ENCODE peak calls at places on chromosomes 4 and X, in five cellular contexts. R, X, N, S and H are unnamed samples.

GRCh38 chr4:21811576-21811975 is 137.0 kb downstream of the KCNIP4 start:
- DNase-seq in R (no peak), X (no peak), N (no peak), S (no peak), H (no peak)

GRCh38 chr4:79651516-79651915 is 243.5 kb upstream of the GK2 start:
- DNase-seq in R (no peak), X (peak), N (no peak), S (no peak), H (no peak)

GRCh38 chrX:56728321-56728720 is 722 bp upstream of the NBDY start:
- DNase-seq in R (no peak), X (no peak), N (no peak), S (no peak), H (no peak)

GRCh38 chrX:40012039-40012799 is 85.5 kb downstream of the BCOR start:
- DNase-seq in R (no peak), X (peak), N (no peak), S (peak), H (no peak)

GRCh38 chr4:54189140-54189539 is 40.0 kb upstream of the PDGFRA start:
- DNase-seq in R (no peak), X (no peak), N (no peak), S (no peak), H (no peak)

GRCh38 chrX:129781134-129782014 is 1.6 kb downstream of the SASH3 start:
- DNase-seq in R (no peak), X (no peak), N (peak), S (no peak), H (no peak)

GRCh38 chr4:125314676-125315570 is at the start of gene FAT4:
- DNase-seq in R (peak), X (peak), N (peak), S (peak), H (peak)

GRCh38 chr4:91113130-91113706 is 986.0 kb downstream of the CCSER1 start:
- DNase-seq in R (peak), X (no peak), N (peak), S (no peak), H (no peak)

GRCh38 chrX:47327902-47328301 is 42.5 kb upstream of the ZNF157 start:
- DNase-seq in R (no peak), X (no peak), N (no peak), S (no peak), H (no peak)

GRCh38 chr4:8682725-8683124 is 90.2 kb downstream of the CPZ start:
- DNase-seq in R (no peak), X (no peak), N (no peak), S (peak), H (no peak)
- TF ChIP-seq CTCF in R (no peak), X (no peak), N (no peak), S (no peak), H (no peak)

DNA sequence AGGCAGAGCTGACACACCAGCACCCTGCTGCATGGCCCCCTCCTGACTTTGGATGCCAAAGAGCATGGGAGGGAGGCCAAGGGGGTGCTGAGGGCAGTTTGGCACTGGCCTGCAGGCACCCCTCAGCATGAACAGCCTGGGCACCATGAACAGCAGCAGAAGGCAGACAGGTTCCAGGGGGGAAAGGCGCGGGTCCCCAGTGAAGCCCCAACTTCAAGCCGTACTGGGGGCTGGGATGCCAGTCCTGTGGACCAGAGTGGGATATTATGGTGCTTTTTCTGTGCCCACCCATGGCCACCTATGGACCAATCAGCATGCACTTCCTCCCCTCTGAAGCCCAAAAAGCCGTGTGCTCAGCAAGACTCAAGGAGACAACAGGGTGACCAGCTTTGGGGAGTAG is 389.9 kb downstream of the TEX13C start:
- DNase-seq in R (no peak), X (no peak), N (no peak), S (no peak), H (no peak)
- TF ChIP-seq CTCF in R (no peak), X (no peak), N (no peak), S (no peak), H (no peak)

DNA sequence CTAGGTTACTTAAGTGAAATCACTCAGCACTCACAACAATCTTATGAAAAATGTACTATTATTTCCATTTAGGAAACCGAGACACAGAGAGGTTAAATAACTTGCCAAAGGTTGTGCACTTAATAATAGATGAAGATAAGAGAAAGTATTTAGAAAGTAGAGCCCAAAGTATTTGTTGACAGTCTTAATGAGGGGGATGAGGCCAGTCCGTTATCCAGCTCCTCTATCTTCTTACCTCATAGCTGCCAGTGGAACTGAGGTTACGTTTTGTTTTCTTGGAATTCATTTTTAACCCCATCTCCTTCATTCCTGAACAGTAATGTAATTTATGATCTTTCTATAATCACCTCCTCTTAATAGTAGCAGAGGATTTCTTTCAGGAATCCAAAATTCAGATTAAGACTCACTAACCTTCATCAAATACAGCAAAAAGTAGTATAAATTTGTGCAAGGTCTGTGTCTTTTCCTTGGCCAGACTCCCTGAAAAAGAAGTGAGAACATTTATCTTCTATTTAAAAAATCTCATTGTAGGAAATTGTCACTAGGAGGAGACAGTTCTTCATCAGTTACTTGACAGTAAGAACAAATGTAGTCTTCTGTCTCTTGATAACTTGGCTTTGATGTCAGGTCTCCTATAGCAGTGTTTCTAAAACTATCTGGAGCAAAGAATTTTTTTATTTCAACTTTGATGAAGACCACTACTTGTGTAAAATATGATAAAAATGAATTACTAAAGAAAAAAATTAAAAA is 35.5 kb downstream of the F8 start:
- DNase-seq in R (no peak), X (no peak), N (no peak), S (no peak), H (no peak)
- TF ChIP-seq CTCF in R (peak), X (no peak), N (peak), S (no peak), H (no peak)

GRCh38 chr4:40303751-40304150 is 31.4 kb upstream of the CHRNA9 start:
- DNase-seq in R (no peak), X (no peak), N (no peak), S (no peak), H (no peak)

GRCh38 chr4:40307627-40308497 is 27.3 kb upstream of the CHRNA9 start:
- DNase-seq in R (no peak), X (no peak), N (no peak), S (no peak), H (no peak)

GRCh38 chr4:40306203-40306602 is 28.9 kb upstream of the CHRNA9 start:
- DNase-seq in R (no peak), X (no peak), N (no peak), S (no peak), H (no peak)

GRCh38 chr4:40306991-40307390 is 28.1 kb upstream of the CHRNA9 start:
- DNase-seq in R (no peak), X (no peak), N (no peak), S (no peak), H (no peak)

GRCh38 chr4:40305329-40306193 is 29.6 kb upstream of the CHRNA9 start:
- DNase-seq in R (no peak), X (no peak), N (peak), S (no peak), H (no peak)
- TF ChIP-seq CTCF in R (no peak), X (no peak), N (peak), S (no peak), H (no peak)

GRCh38 chrX:139126493-139126892 is 404.0 kb upstream of the F9 start:
- DNase-seq in R (no peak), X (peak), N (peak), S (no peak), H (peak)
- TF ChIP-seq CTCF in R (peak), X (no peak), N (peak), S (peak), H (peak)

GRCh38 chr4:122758033-122758432 is 25.5 kb downstream of the BBS12 start:
- DNase-seq in R (no peak), X (no peak), N (peak), S (no peak), H (no peak)
- TF ChIP-seq CTCF in R (peak), X (peak), N (peak), S (peak), H (peak)

DNA sequence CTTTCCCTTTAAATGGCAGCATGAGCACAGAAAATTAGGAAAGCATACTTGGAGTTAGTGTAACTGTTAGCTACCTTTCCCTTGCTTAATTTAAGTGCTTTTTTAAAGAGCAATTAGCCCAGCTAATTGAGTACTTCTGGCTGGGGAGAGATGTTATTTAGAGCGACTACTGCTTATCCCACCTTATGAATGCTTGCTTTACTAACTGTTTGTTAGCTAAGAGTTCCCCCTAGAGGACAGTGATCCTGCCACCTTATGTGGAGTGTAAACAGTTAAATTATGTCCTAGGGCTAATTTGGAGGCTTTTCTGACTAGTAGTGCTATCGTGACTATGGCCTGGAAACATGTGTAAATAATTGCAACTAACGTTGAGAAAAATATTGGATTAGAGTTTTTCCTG is 909.4 kb downstream of the FSTL5 start:
- DNase-seq in R (no peak), X (no peak), N (no peak), S (no peak), H (no peak)
- TF ChIP-seq CTCF in R (peak), X (no peak), N (peak), S (no peak), H (no peak)

DNA sequence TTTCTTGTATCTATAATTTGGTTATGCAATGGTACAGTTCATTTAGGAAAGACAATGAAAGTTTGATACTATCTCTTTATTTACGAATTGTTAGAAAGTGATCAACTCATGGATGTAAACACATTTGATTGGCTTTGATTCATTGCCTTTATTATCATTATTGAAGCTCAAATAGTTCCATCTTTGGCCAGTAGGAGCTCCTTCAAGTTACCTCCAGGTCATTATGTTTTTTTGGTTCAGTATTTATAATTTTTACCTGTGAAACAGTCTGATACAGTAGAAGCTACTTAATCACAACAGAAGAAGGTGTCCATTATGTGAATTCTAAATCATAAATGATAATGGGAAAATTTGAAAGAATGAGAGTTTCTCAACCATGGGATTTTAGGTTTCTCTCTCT is 12.4 kb downstream of the NPY5R start:
- DNase-seq in R (no peak), X (no peak), N (no peak), S (no peak), H (no peak)
- TF ChIP-seq CTCF in R (no peak), X (no peak), N (no peak), S (no peak), H (peak)